ENCODE peak calls at places on chromosomes 5 and 9, in six cellular contexts. R is WERI-Rb-1; O is fibroblast of lung; H is left ventricle myocardium inferior; N is GM23338; L is CD8-positive, alpha-beta T cell. Z is an unnamed sample. For H3K36me3, the result is how much of the 10 kb centered on the place peaks cover.

GRCh38 chr5:112338681-112339337 is 80.3 kb downstream of the EPB41L4A start:
- DNase-seq in N (no peak), H (no peak), O (no peak), R (no peak), L (no peak), Z (no peak)

GRCh38 chr5:73419414-73420390 is 28.9 kb downstream of the FOXD1 start:
- DNase-seq in H (no peak), O (peak), R (no peak), N (peak), L (no peak), Z (peak)

GRCh38 chr9:97985058-97985861 is 2.1 kb downstream of the ANP32B start:
- DNase-seq in R (peak), O (peak), H (no peak), L (peak), N (peak), Z (peak)

GRCh38 chr9:112719696-112720095 is 1.8 kb upstream of the INIP start:
- DNase-seq in H (no peak), R (no peak), N (no peak), L (no peak), O (no peak), Z (no peak)

GRCh38 chr5:50711280-50711679 is 44.8 kb downstream of the PARP8 start:
- DNase-seq in L (peak), R (no peak), O (peak), H (no peak), N (no peak), Z (no peak)

GRCh38 chr5:27328480-27328879 is 290.1 kb upstream of the CDH9 start:
- DNase-seq in N (no peak), H (no peak), R (no peak), O (peak), L (no peak), Z (no peak)

GRCh38 chr5:132422720-132423442 is 53.4 kb downstream of the SLC22A5 start:
- DNase-seq in R (peak), N (no peak), L (peak), H (peak), O (peak), Z (no peak)

GRCh38 chr9:72441296-72442211 is 76.5 kb upstream of the ZFAND5 start:
- DNase-seq in H (no peak), N (no peak), O (no peak), R (no peak), L (no peak), Z (no peak)

GRCh38 chr9:13568446-13568845 is 289.0 kb upstream of the MPDZ start:
- DNase-seq in L (no peak), O (no peak), R (no peak), N (no peak), H (no peak), Z (no peak)

DNA sequence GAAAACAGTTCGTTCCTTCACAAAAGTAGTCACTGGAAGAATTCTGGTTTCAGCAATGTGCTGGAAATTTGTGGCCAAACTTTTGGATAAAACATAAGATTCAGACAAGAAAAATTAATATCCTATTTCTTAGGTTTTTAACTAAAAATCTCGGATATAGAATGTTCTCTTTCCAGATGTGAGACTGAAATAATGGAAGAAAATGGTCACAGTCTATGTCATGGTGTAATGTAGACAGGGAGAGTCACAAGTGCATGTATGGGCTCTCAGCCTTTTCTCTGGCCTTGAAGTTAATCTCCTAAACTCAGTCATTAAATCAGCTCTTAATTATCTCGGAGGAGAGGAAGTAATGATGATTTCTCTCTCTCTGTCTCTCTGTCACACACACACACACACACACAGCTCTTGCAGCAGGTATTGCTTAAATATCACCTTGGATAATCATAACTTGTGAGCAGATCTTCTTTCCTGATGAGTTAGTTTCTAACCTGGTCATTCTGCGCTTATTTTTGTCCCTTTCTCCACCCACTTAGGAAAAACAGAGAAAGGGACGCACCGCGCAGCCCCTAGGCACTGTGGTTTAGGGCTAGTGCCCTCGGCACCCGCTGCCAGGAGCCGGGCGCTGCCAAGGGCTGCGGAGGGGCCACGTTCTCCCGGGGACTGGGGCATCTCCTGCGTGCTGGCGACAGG is 672 bp upstream of the ITGA2 start:
- DNase-seq in L (no peak), R (no peak), H (no peak), N (peak), O (no peak), Z (no peak)
- H3K27ac ChIP-seq in L (no peak), R (no peak), H (peak), N (no peak), O (peak), Z (no peak)

GRCh38 chr9:121634800-121635261 is 16.6 kb upstream of the DAB2IP start:
- DNase-seq in R (peak), N (peak), L (no peak), O (no peak), H (no peak), Z (no peak)

GRCh38 chr9:121635300-121635699 is 16.1 kb upstream of the DAB2IP start:
- DNase-seq in R (no peak), L (no peak), O (no peak), H (no peak), N (no peak), Z (no peak)

GRCh38 chr9:121633144-121633714 is 18.2 kb upstream of the DAB2IP start:
- DNase-seq in R (no peak), L (no peak), N (no peak), O (no peak), H (no peak), Z (no peak)

GRCh38 chr9:121634329-121634784 is 17.1 kb upstream of the DAB2IP start:
- DNase-seq in R (no peak), N (no peak), O (no peak), H (no peak), L (no peak), Z (no peak)

DNA sequence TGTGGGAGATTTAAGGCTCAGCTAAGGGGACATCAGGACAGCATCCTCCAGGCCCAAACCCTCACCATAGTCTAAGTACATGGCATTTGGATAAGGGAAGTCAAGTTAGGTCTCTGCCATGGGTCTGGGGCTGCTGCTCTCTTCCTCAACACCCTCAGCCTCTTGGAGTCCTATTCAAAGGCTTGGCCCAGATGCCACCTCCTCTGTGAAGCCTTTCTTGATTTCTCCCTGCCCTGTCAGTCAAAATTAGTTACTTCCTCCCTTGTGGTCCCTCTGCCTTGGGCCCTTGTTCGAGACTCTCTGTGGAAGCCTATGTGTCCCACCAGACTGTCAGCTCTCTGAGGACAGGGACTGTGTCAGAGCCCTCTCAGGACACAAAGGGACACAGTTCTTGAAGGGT is 17.7 kb upstream of the DAB2IP start:
- DNase-seq in R (no peak), H (no peak), L (no peak), N (no peak), O (no peak), Z (no peak)
- H3K4me3 ChIP-seq in R (no peak), H (no peak), L (no peak), N (no peak), O (no peak), Z (no peak)

GRCh38 chr5:148951612-148952011 is 111.2 kb downstream of the SH3TC2 start:
- DNase-seq in H (no peak), L (no peak), N (peak), O (no peak), R (no peak), Z (no peak)

GRCh38 chr5:148950892-148951291 is 112.0 kb downstream of the SH3TC2 start:
- DNase-seq in O (no peak), N (no peak), L (no peak), H (no peak), R (no peak), Z (no peak)

GRCh38 chr5:148952097-148952828 is 110.6 kb downstream of the SH3TC2 start:
- DNase-seq in H (no peak), O (no peak), N (no peak), L (no peak), R (no peak), Z (no peak)

GRCh38 chr5:148949871-148950863 is 112.7 kb downstream of the SH3TC2 start:
- DNase-seq in R (no peak), L (no peak), N (no peak), H (peak), O (no peak), Z (peak)
- H3K36me3 ChIP-seq in R (under half), L (under half), N (under half), H (under half), O (under half), Z (under half)

GRCh38 chr5:180790524-180790923 is 12.1 kb downstream of the MGAT1 start:
- DNase-seq in H (no peak), L (no peak), O (no peak), R (no peak), N (no peak), Z (no peak)
- H3K27ac ChIP-seq in H (no peak), L (no peak), O (no peak), R (no peak), N (peak), Z (no peak)

GRCh38 chr9:18755263-18755662 is 277.7 kb downstream of the SAXO1 start:
- DNase-seq in H (no peak), L (no peak), O (no peak), N (no peak), R (no peak), Z (no peak)
- H3K4me3 ChIP-seq in H (no peak), L (no peak), O (no peak), N (no peak), R (no peak), Z (no peak)

DNA sequence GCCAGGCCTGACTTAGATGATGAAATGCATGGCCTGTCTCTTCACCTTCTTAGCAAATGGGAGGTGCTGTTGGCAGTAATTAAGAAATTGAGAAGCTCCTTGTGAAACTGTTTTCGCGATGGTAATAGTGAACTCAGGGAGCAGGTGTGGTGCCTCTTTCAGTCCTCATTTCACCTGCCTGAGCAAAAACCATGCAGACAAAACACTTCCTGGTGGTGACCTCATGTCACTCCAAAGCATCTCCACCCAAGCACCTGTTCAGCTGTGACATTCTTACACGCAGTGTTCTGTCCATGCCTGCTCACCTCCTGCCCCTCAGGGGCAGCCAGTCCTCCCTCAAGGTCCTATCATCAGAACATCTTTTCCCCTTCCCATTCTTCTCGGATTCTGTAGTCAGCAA is 146.5 kb downstream of the CD180 start:
- DNase-seq in L (no peak), R (no peak), N (no peak), O (no peak), H (no peak), Z (no peak)
- H3K36me3 ChIP-seq in L (under half), R (under half), N (under half), O (under half), H (under half), Z (under half)

GRCh38 chr9:96048954-96049831 is 173.7 kb downstream of the ERCC6L2 start:
- DNase-seq in N (no peak), R (no peak), L (no peak), H (peak), O (no peak), Z (peak)

GRCh38 chr9:96045811-96046210 is 170.3 kb downstream of the ERCC6L2 start:
- DNase-seq in R (no peak), N (no peak), L (no peak), O (no peak), H (no peak), Z (no peak)

GRCh38 chr9:96047741-96048115 is 172.2 kb downstream of the ERCC6L2 start:
- DNase-seq in H (no peak), N (peak), L (no peak), O (no peak), R (no peak), Z (no peak)

GRCh38 chr9:96048116-96048953 is 172.8 kb downstream of the ERCC6L2 start:
- DNase-seq in H (no peak), O (peak), R (peak), N (peak), L (no peak), Z (peak)

DNA sequence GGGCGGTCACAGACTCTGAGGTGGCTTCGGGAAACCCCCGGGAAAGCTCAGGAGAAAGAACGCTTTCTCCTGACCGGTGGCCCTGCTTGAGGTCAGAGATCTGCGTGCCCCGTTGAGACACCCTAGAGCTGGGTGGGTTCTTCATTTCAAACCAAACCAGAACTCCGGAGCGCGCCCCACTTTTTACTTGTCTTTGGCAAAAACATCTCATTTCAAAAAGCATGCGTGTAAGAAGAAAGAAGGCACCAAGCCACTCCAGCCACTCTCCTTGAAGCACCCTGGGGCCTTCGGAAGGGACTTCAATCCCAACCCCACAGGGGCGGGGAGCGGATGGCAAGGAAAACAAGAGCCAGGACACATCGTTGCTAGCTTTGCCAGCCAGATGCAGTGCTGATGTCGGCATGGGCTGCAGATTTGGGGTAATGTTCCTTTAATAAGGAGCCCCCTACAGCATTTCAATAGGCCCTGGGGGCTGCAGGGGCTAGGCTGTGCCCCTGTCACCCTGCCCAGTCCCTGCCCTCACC is 171.7 kb downstream of the ERCC6L2 start:
- DNase-seq in L (no peak), R (no peak), O (no peak), N (no peak), H (no peak), Z (no peak)
- H3K27ac ChIP-seq in L (no peak), R (peak), O (no peak), N (no peak), H (no peak), Z (no peak)

GRCh38 chr9:37290881-37291485 is 131.5 kb upstream of the GRHPR start:
- DNase-seq in N (no peak), H (no peak), L (no peak), R (no peak), O (peak), Z (no peak)

GRCh38 chr9:37292896-37293295 is 129.6 kb upstream of the GRHPR start:
- DNase-seq in R (no peak), N (no peak), L (no peak), H (no peak), O (peak), Z (no peak)

GRCh38 chr9:37295796-37296195 is 126.7 kb upstream of the GRHPR start:
- DNase-seq in O (no peak), N (peak), R (no peak), L (no peak), H (no peak), Z (no peak)

GRCh38 chr9:37295178-37295577 is 127.3 kb upstream of the GRHPR start:
- DNase-seq in O (no peak), L (no peak), R (no peak), H (no peak), N (no peak), Z (no peak)

DNA sequence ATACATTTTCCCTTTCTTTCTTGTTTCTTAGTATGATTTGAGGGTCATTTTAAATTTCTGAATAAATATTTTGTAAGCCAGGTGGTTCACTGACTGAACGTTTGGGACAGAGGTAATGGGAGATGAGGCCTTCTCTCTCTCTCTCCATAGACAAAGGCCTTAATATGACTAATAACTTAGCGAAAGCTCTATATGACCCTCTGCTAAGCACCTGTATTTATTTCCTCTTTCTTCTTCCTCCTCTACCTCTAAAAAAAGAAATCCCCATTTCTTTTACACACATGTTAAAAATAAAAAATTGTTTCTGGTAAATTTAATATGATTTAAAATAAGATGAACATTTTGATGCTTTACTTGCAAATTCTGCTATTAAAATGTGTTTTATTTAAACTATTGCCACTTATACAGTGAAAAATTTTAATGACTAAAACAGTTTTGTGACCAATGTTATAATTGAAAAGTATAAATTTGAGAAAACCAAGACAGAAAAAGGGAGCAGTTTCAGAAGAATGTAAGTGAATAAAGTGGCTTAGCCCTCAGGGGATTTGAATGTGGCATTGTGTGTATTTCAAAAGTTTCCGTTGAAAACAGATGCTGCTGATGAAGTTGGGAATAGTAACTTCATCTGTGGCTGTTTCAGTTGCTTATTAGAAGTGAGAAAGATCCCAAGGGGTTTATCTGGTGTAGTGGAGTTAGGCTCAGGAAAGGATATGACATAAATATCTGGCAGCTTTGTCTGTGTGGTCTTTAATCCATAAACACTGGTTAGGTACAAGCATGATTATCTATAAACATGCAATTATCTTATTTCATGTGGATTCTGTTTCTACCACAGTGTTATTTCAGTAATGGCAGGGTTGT is 128.6 kb upstream of the GRHPR start:
- DNase-seq in N (no peak), R (no peak), L (no peak), O (peak), H (no peak), Z (no peak)
- H3K4me3 ChIP-seq in N (no peak), R (no peak), L (no peak), O (no peak), H (no peak), Z (no peak)

DNA sequence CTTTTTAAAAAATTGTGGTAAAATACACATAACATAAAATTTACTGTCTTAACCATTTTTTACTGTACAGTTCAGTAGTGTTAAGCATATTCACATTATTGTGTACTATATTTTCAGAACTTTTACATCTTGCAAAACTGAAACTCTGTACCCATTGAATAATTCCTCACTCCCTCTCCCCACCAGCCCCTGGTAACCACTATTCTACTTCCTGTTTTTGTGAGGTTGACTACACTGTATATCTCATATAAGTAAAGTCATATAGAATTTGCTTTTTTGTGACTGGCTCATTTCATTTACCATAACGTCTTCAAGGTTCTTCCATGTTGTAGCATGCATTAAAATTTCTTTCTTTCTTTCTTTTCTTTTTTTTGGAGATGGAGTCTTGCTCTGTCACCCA is 87.0 kb downstream of the LNPEP start:
- DNase-seq in N (no peak), O (no peak), L (no peak), H (no peak), R (no peak), Z (no peak)
- H3K36me3 ChIP-seq in N (under half), O (under half), L (under half), H (half or more), R (under half), Z (under half)

DNA sequence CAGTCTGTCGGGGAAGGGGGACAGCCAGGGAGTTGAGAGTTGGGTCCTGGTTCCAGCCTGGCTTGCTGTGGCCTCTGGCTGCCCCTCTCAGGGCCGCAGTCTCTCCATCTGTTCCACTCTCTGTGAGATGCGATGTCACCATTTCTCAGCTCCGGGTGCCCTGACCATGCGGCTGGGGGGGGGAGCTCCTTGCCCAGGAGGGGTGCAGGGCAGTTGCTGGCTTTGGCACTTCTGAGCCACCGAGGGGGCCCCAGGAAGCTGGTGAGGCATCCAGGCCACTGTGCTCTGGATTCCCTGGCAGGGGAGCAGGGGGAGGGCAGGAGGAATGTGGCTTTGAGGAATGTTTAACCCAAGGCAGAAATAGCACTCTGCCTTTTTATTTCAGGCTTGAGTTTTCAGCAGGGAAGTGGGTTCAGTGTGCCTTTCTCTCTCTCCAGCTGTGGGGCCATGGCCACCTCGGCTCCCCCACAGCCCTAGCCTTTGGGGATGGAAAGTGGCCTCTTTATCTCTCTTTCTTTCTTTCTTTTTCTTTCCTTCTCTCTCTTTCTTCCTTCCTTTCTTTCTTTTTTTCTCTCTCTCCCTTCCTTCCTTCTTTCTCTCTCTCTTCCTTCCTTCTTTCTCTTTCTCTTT is 11.0 kb downstream of the NCS1 start:
- DNase-seq in H (no peak), L (no peak), N (peak), R (peak), O (peak), Z (peak)
- H3K27ac ChIP-seq in H (no peak), L (no peak), N (peak), R (peak), O (peak), Z (no peak)

Z was measured in aorta.